ENCODE peak calls at places on chromosomes 13 and 19, in nine cellular contexts. U is thoracic aorta, C is HCT116, L is psoas muscle, J is IMR-90, K is ascending aorta, N is dorsolateral prefrontal cortex, S is pancreas, V is left ventricle myocardium inferior. D is an unnamed sample.

GRCh38 chr13:105518086-105518485 is 1017.4 kb downstream of the EFNB2 start:
- DNase-seq in S (no peak), L (no peak), N (no peak), K (no peak), U (no peak), J (peak; percentile 26), C (no peak), V (no peak), D (no peak)

GRCh38 chr13:98345103-98345899 is 168.2 kb upstream of the RNF113B start:
- DNase-seq in N (no peak), C (no peak), V (no peak), S (no peak), K (no peak), U (no peak), J (no peak), L (no peak), D (no peak)

GRCh38 chr19:6532244-6532999 is 1.6 kb downstream of the TNFSF9 start:
- DNase-seq in L (no peak), V (no peak), C (no peak), J (no peak), K (no peak), U (no peak), N (no peak), S (no peak), D (no peak)

GRCh38 chr13:95267662-95268369 is 33.4 kb downstream of the ABCC4 start:
- DNase-seq in C (no peak), U (no peak), K (no peak), L (no peak), N (no peak), J (peak; percentile 96), S (no peak), V (no peak), D (peak; percentile 94)

GRCh38 chr19:46321653-46322052 is 24.8 kb downstream of the HIF3A start:
- DNase-seq in C (no peak), L (no peak), S (no peak), K (no peak), V (no peak), U (no peak), N (no peak), J (no peak), D (no peak)

GRCh38 chr13:113763961-113764792 is 5.2 kb downstream of the TMEM255B start:
- DNase-seq in J (no peak), L (no peak), N (no peak), C (no peak), S (no peak), U (no peak), K (no peak), V (no peak), D (no peak)

GRCh38 chr13:112161441-112162301 is 94.7 kb downstream of the SOX1 start:
- DNase-seq in L (no peak), K (no peak), V (no peak), C (no peak), U (no peak), N (no peak), J (no peak), S (no peak), D (no peak)

GRCh38 chr13:41995946-41996345 is 35.0 kb upstream of the VWA8 start:
- DNase-seq in K (no peak), S (no peak), J (peak; percentile 75), C (no peak), L (no peak), U (no peak), N (no peak), V (no peak), D (no peak)

GRCh38 chr13:51148952-51149573 is 38.0 kb upstream of the C13orf42 start:
- DNase-seq in U (no peak), C (peak; percentile 34), N (peak; percentile 54), V (no peak), J (peak; percentile 45), K (no peak), L (no peak), S (no peak), D (peak; percentile 8)

GRCh38 chr13:51499841-51500240 is 47.0 kb upstream of the INTS6 start:
- DNase-seq in J (no peak), C (no peak), K (no peak), N (no peak), S (no peak), U (no peak), L (no peak), V (no peak), D (no peak)

GRCh38 chr13:39810091-39810877 is 154.8 kb downstream of the COG6 start:
- DNase-seq in N (no peak), V (no peak), L (no peak), K (no peak), C (no peak), J (no peak), U (no peak), S (no peak), D (no peak)

GRCh38 chr19:1069009-1069779 is 2.2 kb downstream of the ARHGAP45 start:
- DNase-seq in L (peak; percentile 67), V (peak; percentile 71), J (no peak), U (no peak), K (peak; percentile 55), C (no peak), S (peak; percentile 61), N (no peak), D (no peak)

GRCh38 chr13:98322091-98322718 is 145.1 kb upstream of the RNF113B start:
- DNase-seq in U (no peak), S (no peak), V (no peak), N (no peak), K (no peak), C (no peak), L (no peak), J (no peak), D (no peak)

GRCh38 chr19:53537126-53537522 is 821 bp upstream of the ZNF331 start:
- DNase-seq in C (no peak), L (no peak), K (no peak), J (no peak), V (no peak), N (no peak), S (no peak), U (no peak), D (no peak)

DNA sequence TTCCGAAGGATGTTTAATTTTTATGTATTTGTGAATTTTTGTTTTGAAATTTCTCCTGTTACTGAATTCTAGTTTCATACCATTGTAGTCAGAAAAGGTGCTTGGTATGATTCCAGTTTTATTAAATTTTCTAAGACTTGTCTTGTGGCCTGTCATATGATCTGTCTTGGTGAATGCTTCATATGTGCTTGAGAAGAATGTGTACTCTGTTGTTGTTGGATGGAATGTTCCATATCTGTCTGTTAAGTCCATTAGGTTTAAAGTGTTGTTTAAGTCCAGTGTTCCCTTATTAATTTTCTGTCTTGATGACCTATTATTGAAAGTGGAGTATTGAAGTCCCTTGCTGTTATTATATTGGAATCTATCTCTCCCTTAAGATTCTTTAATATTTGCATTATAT is 273.9 kb downstream of the ATP8A2 start:
- DNase-seq in N (no peak), V (no peak), C (no peak), S (no peak), K (no peak), U (no peak), L (no peak), J (no peak), D (no peak)
- TF ChIP-seq CTCF in N (no peak), V (no peak), C (no peak), S (no peak), K (no peak), U (no peak), L (no peak), J (no peak), D (no peak)

DNA sequence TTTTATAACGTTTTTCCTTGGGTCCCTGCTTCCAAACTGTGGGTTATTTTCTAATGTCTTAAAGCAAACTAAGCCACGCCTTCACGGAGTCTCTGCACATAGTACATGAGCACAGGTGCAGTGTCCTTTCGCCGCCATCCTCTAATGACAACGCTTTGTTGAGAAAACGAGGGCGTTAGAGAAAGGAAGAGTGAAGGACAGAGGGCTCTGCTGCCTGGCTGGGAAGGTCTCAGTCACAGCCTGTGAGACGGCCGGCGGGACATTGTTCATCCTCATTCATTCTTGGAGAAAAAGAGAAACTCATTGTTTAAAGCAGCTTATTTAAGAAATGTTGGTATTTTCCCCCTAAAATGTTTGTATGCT is 9.5 kb downstream of the IL17D start:
- DNase-seq in J (no peak), C (no peak), U (no peak), V (no peak), N (no peak), L (no peak), K (no peak), S (no peak), D (no peak)
- H3K4me3 ChIP-seq in J (no peak overlapping the region), C (peak overlapping the region; percentile 6), U (peak overlapping the region; percentile 67), V (peak overlapping the region; percentile 52), N (no peak overlapping the region), L (peak overlapping the region; percentile 44), K (peak overlapping the region; percentile 61), S (no peak overlapping the region), D (no peak overlapping the region)

GRCh38 chr13:22112956-22113750 is 442.3 kb downstream of the FGF9 start:
- DNase-seq in S (no peak), U (no peak), L (no peak), C (no peak), V (no peak), N (no peak), J (no peak), K (no peak), D (no peak)
- H3K27ac ChIP-seq in S (no peak overlapping the region), U (no peak overlapping the region), L (no peak overlapping the region), C (no peak overlapping the region), V (no peak overlapping the region), N (no peak overlapping the region), J (no peak overlapping the region), K (no peak overlapping the region), D (no peak overlapping the region)

GRCh38 chr13:46614582-46614981 is 61.6 kb downstream of the LRCH1 start:
- DNase-seq in K (no peak), V (no peak), N (no peak), U (no peak), L (no peak), C (no peak), S (no peak), J (peak; percentile 93), D (peak; percentile 54)
- TF ChIP-seq CTCF in K (no peak), V (peak; percentile 33), N (no peak), U (no peak), L (no peak), C (no peak), S (no peak), J (peak; percentile 42), D (peak; percentile 47)

DNA sequence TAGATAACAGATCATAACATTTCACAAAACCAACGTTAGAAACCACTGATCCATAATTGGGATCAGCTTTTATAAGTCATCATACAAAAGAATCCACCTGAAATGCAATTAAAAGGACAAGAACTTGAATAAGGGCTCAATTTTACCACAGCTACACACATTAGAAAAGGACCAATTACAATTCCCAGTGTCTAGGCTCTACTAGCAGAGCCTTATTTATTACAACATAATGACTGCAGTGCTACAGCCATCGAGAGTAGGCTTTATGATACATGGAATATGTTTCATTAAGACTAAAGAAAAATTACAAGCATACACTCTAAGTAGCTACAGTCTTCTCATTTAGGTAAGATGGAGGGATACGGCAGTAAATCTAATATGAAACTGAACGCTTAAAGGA is 2.9 kb downstream of the RBM26 start:
- DNase-seq in J (no peak), N (no peak), L (no peak), K (no peak), C (no peak), U (no peak), S (no peak), V (no peak), D (no peak)
- H3K4me3 ChIP-seq in J (no peak overlapping the region), N (peak overlapping the region; percentile 87), L (peak overlapping the region; percentile 72), K (peak overlapping the region; percentile 99), C (no peak overlapping the region), U (no peak overlapping the region), S (no peak overlapping the region), V (peak overlapping the region; percentile 82), D (no peak overlapping the region)